ENCODE peak calls at places on chromosome 16, in nine cellular contexts. X, R, W, I, A, U, S, F and P are unnamed samples.

GRCh38 chr16:85673529-85674417 is 15.0 kb downstream of the GINS2 start:
- DNase-seq in S (no peak), A (no peak), W (no peak), U (peak; percentile 66), I (peak; percentile 74), R (peak; percentile 73), X (no peak), F (peak; percentile 96), P (peak; percentile 92)

GRCh38 chr16:8676160-8676547 is 1.7 kb downstream of the ABAT start:
- DNase-seq in U (no peak), X (no peak), A (no peak), F (no peak), W (no peak), S (no peak), R (no peak), I (no peak), P (no peak)

GRCh38 chr16:81179219-81179618 is 59.3 kb upstream of the BCO1 start:
- DNase-seq in F (no peak), I (no peak), S (no peak), A (no peak), W (no peak), R (no peak), U (no peak), X (no peak), P (no peak)

GRCh38 chr16:1150511-1150982 is 2.4 kb upstream of the CACNA1H start:
- DNase-seq in U (no peak), X (peak; percentile 28), F (no peak), W (no peak), R (no peak), A (no peak), S (peak; percentile 84), I (no peak), P (no peak)

GRCh38 chr16:86026916-86027315 is 128.0 kb downstream of the IRF8 start:
- DNase-seq in S (no peak), U (no peak), R (no peak), F (peak; percentile 21), X (no peak), W (no peak), I (no peak), A (no peak), P (no peak)

GRCh38 chr16:77450790-77451487 is 16.1 kb upstream of the ADAMTS18 start:
- DNase-seq in X (no peak), W (no peak), I (no peak), S (no peak), F (no peak), A (no peak), U (no peak), R (no peak), P (no peak)

GRCh38 chr16:74991593-74992403 is 6.9 kb upstream of the WDR59 start:
- DNase-seq in S (no peak), F (peak; percentile 62), A (no peak), R (no peak), I (no peak), U (no peak), X (peak; percentile 85), W (no peak), P (peak; percentile 34)

GRCh38 chr16:57152096-57153093 is 33.4 kb downstream of the PSME3IP1 start:
- DNase-seq in X (no peak), F (no peak), W (no peak), R (no peak), A (no peak), U (no peak), S (no peak), I (no peak), P (peak; percentile 56)

GRCh38 chr16:1333149-1333812 is at the start of gene BAIAP3:
- DNase-seq in A (no peak), U (no peak), S (peak; percentile 46), F (no peak), X (peak; percentile 40), R (peak; percentile 58), W (peak; percentile 72), I (no peak), P (peak; percentile 60)

GRCh38 chr16:2751577-2752034 is 832 bp upstream of the SRRM2 start:
- DNase-seq in I (peak; percentile 57), S (peak; percentile 82), A (no peak), F (peak; percentile 54), R (no peak), W (no peak), X (peak; percentile 87), U (no peak), P (peak; percentile 51)

GRCh38 chr16:8867483-8868271 is 1.1 kb downstream of the CARHSP1 start:
- DNase-seq in S (no peak), X (no peak), U (no peak), I (no peak), W (peak; percentile 69), A (peak; percentile 56), F (peak; percentile 74), R (peak; percentile 54), P (peak; percentile 58)

GRCh38 chr16:89953671-89954406 is 5.3 kb downstream of the DEF8 start:
- DNase-seq in F (no peak), X (no peak), U (no peak), R (no peak), A (no peak), S (no peak), I (no peak), W (no peak), P (no peak)

GRCh38 chr16:2204727-2205103 is 539 bp upstream of the MLST8 start:
- DNase-seq in X (no peak), A (no peak), R (no peak), S (no peak), F (no peak), W (no peak), U (no peak), I (peak; percentile 53), P (no peak)

GRCh38 chr16:77191259-77191969 is 424 bp downstream of the MON1B start:
- DNase-seq in U (no peak), A (no peak), R (no peak), X (peak; percentile 38), F (peak; percentile 67), S (no peak), W (peak; percentile 64), I (peak; percentile 70), P (no peak)

GRCh38 chr16:35506018-35506897 is 2046.8 kb downstream of the TP53TG3F start:
- DNase-seq in F (no peak), W (no peak), U (no peak), X (no peak), A (no peak), S (peak; percentile 15), I (no peak), R (no peak), P (peak; percentile 87)

GRCh38 chr16:50311891-50312501 is 45.6 kb downstream of the ADCY7 start:
- DNase-seq in A (no peak), I (peak; percentile 46), R (no peak), W (peak; percentile 23), S (no peak), X (no peak), U (peak; percentile 46), F (no peak), P (peak; percentile 11)

GRCh38 chr16:66523861-66524354 is 26.0 kb downstream of the TK2 start:
- DNase-seq in W (no peak), R (no peak), I (no peak), X (no peak), F (no peak), A (no peak), S (no peak), U (no peak), P (no peak)

GRCh38 chr16:66525396-66526180 is 24.3 kb downstream of the TK2 start:
- DNase-seq in A (no peak), U (no peak), R (no peak), S (no peak), F (no peak), X (no peak), W (no peak), I (no peak), P (no peak)

GRCh38 chr16:66521951-66522771 is 27.8 kb downstream of the TK2 start:
- DNase-seq in A (no peak), U (peak; percentile 65), F (peak; percentile 79), X (no peak), W (no peak), S (no peak), R (peak; percentile 54), I (peak; percentile 84), P (peak; percentile 36)

GRCh38 chr16:66522816-66523590 is 26.9 kb downstream of the TK2 start:
- DNase-seq in I (no peak), X (no peak), F (no peak), S (no peak), R (no peak), W (no peak), A (no peak), U (no peak), P (peak; percentile 58)

GRCh38 chr16:66524601-66525164 is 25.2 kb downstream of the TK2 start:
- DNase-seq in F (no peak), S (no peak), W (no peak), R (no peak), A (no peak), X (no peak), I (peak; percentile 74), U (no peak), P (no peak)
- H3K4me1 ChIP-seq in F (no peaks in the 10 kb centered on the region), S (peaks cover 5% of the 10 kb centered on the region), W (peaks cover 20% of the 10 kb centered on the region), R (peaks cover 38% of the 10 kb centered on the region), A (no peaks in the 10 kb centered on the region), X (no peaks in the 10 kb centered on the region), I (peaks cover 64% of the 10 kb centered on the region), U (no peaks in the 10 kb centered on the region), P (peaks cover 28% of the 10 kb centered on the region)

GRCh38 chr16:25299792-25300590 is 42.3 kb upstream of the ZKSCAN2 start:
- DNase-seq in F (no peak), U (no peak), I (no peak), A (no peak), W (no peak), R (no peak), S (no peak), X (no peak), P (no peak)
- TF ChIP-seq CTCF in F (no peak), U (no peak), I (no peak), A (no peak), W (no peak), R (no peak), S (no peak), X (no peak), P (no peak)

GRCh38 chr16:27404163-27404823 is 2.3 kb downstream of the IL21R start:
- DNase-seq in I (no peak), R (no peak), W (no peak), F (no peak), U (no peak), X (no peak), S (no peak), A (no peak), P (no peak)
- H3K4me3 ChIP-seq in I (peak overlapping the region; percentile 48), R (no peak overlapping the region), W (no peak overlapping the region), F (no peak overlapping the region), U (no peak overlapping the region), X (no peak overlapping the region), S (no peak overlapping the region), A (no peak overlapping the region), P (no peak overlapping the region)

DNA sequence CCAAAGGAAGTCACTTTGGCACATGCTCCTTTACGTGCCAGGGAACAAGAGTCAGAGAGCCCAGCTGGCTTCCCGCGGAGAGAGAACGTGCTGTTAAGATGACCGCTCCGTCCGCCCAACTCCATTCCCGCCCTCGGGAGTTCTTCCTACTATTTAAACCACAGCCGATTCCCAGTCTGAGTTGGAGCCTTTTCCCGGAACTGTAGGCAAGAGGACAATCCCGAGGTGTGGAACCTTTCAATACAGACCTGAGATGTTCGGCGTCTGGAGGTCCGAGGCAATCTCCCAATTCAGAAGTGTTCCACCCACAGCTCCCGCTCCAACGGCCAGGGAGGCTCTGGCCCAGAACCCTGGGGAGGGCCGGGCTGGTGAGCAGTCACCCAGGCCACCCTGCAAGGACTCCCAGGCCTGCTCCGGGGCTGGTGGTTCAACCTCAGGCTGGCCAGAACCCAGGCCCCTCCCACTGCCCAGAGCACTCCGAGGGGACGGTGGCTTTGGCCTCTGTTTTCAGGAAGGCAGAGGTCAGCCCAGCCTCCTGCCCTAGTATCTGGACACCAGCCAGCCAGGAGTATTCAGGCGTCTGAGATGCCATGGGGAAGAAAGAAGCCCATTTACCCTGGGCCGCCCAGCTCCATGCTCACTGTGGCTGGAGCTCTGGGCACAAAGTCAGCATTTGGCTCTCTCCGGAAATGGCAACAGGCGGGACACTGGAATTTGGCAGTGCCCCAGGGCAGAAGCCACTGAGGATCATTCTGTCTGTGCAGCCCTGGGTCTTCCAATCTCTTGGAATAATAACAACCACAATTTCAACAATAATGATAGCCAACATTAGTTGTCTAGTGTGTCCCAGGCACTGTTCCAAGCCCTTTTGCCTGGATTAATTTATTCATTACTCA is 21.4 kb downstream of the EMP2 start:
- DNase-seq in R (peak; percentile 74), S (no peak), A (peak; percentile 68), W (peak; percentile 86), X (no peak), F (peak; percentile 96), U (peak; percentile 86), I (peak; percentile 68), P (peak; percentile 69)
- H3K4me1 ChIP-seq in R (peaks cover 82% of the 10 kb centered on the region), S (no peaks in the 10 kb centered on the region), A (no peaks in the 10 kb centered on the region), W (peaks cover 52% of the 10 kb centered on the region), X (no peaks in the 10 kb centered on the region), F (no peaks in the 10 kb centered on the region), U (no peaks in the 10 kb centered on the region), I (peaks cover 77% of the 10 kb centered on the region), P (peaks cover 17% of the 10 kb centered on the region)